ENCODE peak calls at places on chromosomes 13 and 19, in six cellular contexts. One of them, this sample, is unnamed.

GRCh38 chr13:100131863-100132574 is 43.1 kb downstream of the PCCA start:
- DNase-seq in PC-3: peak; percentile 88
- DNase-seq in hepatocyte: peak; percentile 8
- DNase-seq in HCT116: peak; percentile 45
- DNase-seq in GM23338: no peak
- DNase-seq in PC-9: no peak
- DNase-seq in this sample: peak; percentile 96

GRCh38 chr19:54422136-54422535 is 6.9 kb downstream of the TTYH1 start:
- DNase-seq in PC-3: no peak
- DNase-seq in hepatocyte: no peak
- DNase-seq in HCT116: no peak
- DNase-seq in GM23338: peak; percentile 73
- DNase-seq in PC-9: no peak
- DNase-seq in this sample: no peak

GRCh38 chr19:16040642-16041041 is 35.7 kb upstream of the TPM4 start:
- DNase-seq in PC-3: no peak
- DNase-seq in hepatocyte: no peak
- DNase-seq in HCT116: no peak
- DNase-seq in GM23338: no peak
- DNase-seq in PC-9: no peak
- DNase-seq in this sample: peak; percentile 59

GRCh38 chr13:32669030-32669646 is 82.9 kb downstream of the PDS5B start:
- DNase-seq in PC-3: peak; percentile 65
- DNase-seq in hepatocyte: peak; percentile 63
- DNase-seq in HCT116: peak; percentile 28
- DNase-seq in GM23338: peak; percentile 84
- DNase-seq in PC-9: peak; percentile 39
- DNase-seq in this sample: peak; percentile 78

GRCh38 chr13:27965343-27965739 is 3.8 kb downstream of the CDX2 start:
- DNase-seq in PC-3: no peak
- DNase-seq in hepatocyte: no peak
- DNase-seq in HCT116: no peak
- DNase-seq in GM23338: peak; percentile 52
- DNase-seq in PC-9: no peak
- DNase-seq in this sample: no peak

GRCh38 chr13:55160911-55161310 is 1979.8 kb upstream of the PRR20A start:
- DNase-seq in PC-3: no peak
- DNase-seq in hepatocyte: no peak
- DNase-seq in HCT116: no peak
- DNase-seq in GM23338: no peak
- DNase-seq in PC-9: no peak
- DNase-seq in this sample: no peak

GRCh38 chr19:8174706-8175105 is 25.3 kb upstream of the FBN3 start:
- DNase-seq in PC-3: peak; percentile 77
- DNase-seq in hepatocyte: no peak
- DNase-seq in HCT116: no peak
- DNase-seq in GM23338: no peak
- DNase-seq in PC-9: no peak
- DNase-seq in this sample: no peak

GRCh38 chr19:52662631-52663030 is 24.5 kb upstream of the ZNF83 start:
- DNase-seq in PC-3: peak; percentile 88
- DNase-seq in hepatocyte: peak; percentile 22
- DNase-seq in HCT116: peak; percentile 33
- DNase-seq in GM23338: no peak
- DNase-seq in PC-9: peak; percentile 73
- DNase-seq in this sample: no peak

GRCh38 chr13:32246468-32246867 is 68.7 kb downstream of the ZAR1L start:
- DNase-seq in PC-3: peak; percentile 74
- DNase-seq in hepatocyte: peak; percentile 76
- DNase-seq in HCT116: peak; percentile 66
- DNase-seq in GM23338: peak; percentile 93
- DNase-seq in PC-9: peak; percentile 48
- DNase-seq in this sample: peak; percentile 81

GRCh38 chr13:101305981-101306411 is 110.3 kb downstream of the NALCN start:
- DNase-seq in PC-3: no peak
- DNase-seq in hepatocyte: no peak
- DNase-seq in HCT116: no peak
- DNase-seq in GM23338: no peak
- DNase-seq in PC-9: no peak
- DNase-seq in this sample: no peak

GRCh38 chr19:48292798-48293197 is 22.9 kb downstream of the ZNF114 start:
- DNase-seq in PC-3: peak; percentile 89
- DNase-seq in hepatocyte: no peak
- DNase-seq in HCT116: no peak
- DNase-seq in GM23338: no peak
- DNase-seq in PC-9: no peak
- DNase-seq in this sample: peak; percentile 97

GRCh38 chr19:49366110-49366509 is 2.4 kb downstream of the DKKL1 start:
- DNase-seq in PC-3: no peak
- DNase-seq in hepatocyte: no peak
- DNase-seq in HCT116: no peak
- DNase-seq in GM23338: no peak
- DNase-seq in PC-9: no peak
- DNase-seq in this sample: no peak

GRCh38 chr19:40805258-40805868 is 6.4 kb downstream of the EGLN2 start:
- DNase-seq in PC-3: no peak
- DNase-seq in hepatocyte: no peak
- DNase-seq in HCT116: no peak
- DNase-seq in GM23338: no peak
- DNase-seq in PC-9: no peak
- DNase-seq in this sample: no peak

GRCh38 chr13:25771641-25772478 is 280.0 kb downstream of the SHISA2 start:
- DNase-seq in PC-3: peak; percentile 64
- DNase-seq in hepatocyte: no peak
- DNase-seq in HCT116: no peak
- DNase-seq in GM23338: peak; percentile 17
- DNase-seq in PC-9: no peak
- DNase-seq in this sample: no peak

GRCh38 chr13:48630791-48631190 is 22.9 kb upstream of the CYSLTR2 start:
- DNase-seq in PC-3: no peak
- DNase-seq in hepatocyte: no peak
- DNase-seq in HCT116: no peak
- DNase-seq in GM23338: no peak
- DNase-seq in PC-9: no peak
- DNase-seq in this sample: no peak

GRCh38 chr13:110583178-110583865 is 21.8 kb upstream of the RAB20 start:
- DNase-seq in PC-3: no peak
- DNase-seq in hepatocyte: no peak
- DNase-seq in HCT116: no peak
- DNase-seq in GM23338: no peak
- DNase-seq in PC-9: no peak
- DNase-seq in this sample: no peak

GRCh38 chr13:98504371-98504963 is 72.4 kb downstream of the STK24 start:
- DNase-seq in PC-3: no peak
- DNase-seq in hepatocyte: no peak
- DNase-seq in HCT116: no peak
- DNase-seq in GM23338: no peak
- DNase-seq in PC-9: no peak
- DNase-seq in this sample: no peak
- H3K4me2 ChIP-seq in PC-3: no peak overlapping the region
- H3K4me2 ChIP-seq in hepatocyte: peak overlapping the region; percentile 25
- H3K4me2 ChIP-seq in HCT116: no peak overlapping the region
- H3K4me2 ChIP-seq in GM23338: no peak overlapping the region
- H3K4me2 ChIP-seq in PC-9: no peak overlapping the region
- H3K4me2 ChIP-seq in this sample: no peak overlapping the region

GRCh38 chr13:95341441-95341840 is 40.2 kb upstream of the ABCC4 start:
- DNase-seq in PC-3: no peak
- DNase-seq in hepatocyte: no peak
- DNase-seq in HCT116: no peak
- DNase-seq in GM23338: no peak
- DNase-seq in PC-9: no peak
- DNase-seq in this sample: no peak

GRCh38 chr13:95335667-95336066 is 34.4 kb upstream of the ABCC4 start:
- DNase-seq in PC-3: peak; percentile 4
- DNase-seq in hepatocyte: no peak
- DNase-seq in HCT116: peak; percentile 8
- DNase-seq in GM23338: no peak
- DNase-seq in PC-9: peak; percentile 63
- DNase-seq in this sample: no peak

GRCh38 chr13:95343944-95344343 is 42.7 kb upstream of the ABCC4 start:
- DNase-seq in PC-3: no peak
- DNase-seq in hepatocyte: no peak
- DNase-seq in HCT116: no peak
- DNase-seq in GM23338: no peak
- DNase-seq in PC-9: no peak
- DNase-seq in this sample: no peak

GRCh38 chr13:95337597-95337996 is 36.3 kb upstream of the ABCC4 start:
- DNase-seq in PC-3: no peak
- DNase-seq in hepatocyte: no peak
- DNase-seq in HCT116: no peak
- DNase-seq in GM23338: no peak
- DNase-seq in PC-9: no peak
- DNase-seq in this sample: no peak

DNA sequence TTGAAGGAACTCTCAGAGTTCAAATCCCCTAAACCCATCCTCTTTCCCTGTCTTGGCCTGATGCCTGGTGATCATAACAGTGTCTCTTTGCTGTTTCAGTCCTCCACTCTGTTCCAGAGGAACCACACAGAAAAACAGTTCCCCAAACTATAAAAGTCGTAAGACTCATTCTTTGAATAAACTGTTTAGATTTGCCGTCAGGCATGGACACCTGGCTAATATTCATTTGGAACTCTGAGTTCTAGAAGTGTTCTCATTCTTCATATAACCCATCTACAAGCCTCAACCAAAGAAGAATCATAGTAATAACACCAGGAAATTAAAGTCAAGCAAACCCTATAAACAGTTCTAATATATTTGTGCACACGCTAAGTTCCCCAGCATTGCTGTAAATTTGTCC is 37.7 kb upstream of the ABCC4 start:
- DNase-seq in PC-3: no peak
- DNase-seq in hepatocyte: no peak
- DNase-seq in HCT116: no peak
- DNase-seq in GM23338: no peak
- DNase-seq in PC-9: no peak
- DNase-seq in this sample: no peak
- H3K9me2 ChIP-seq in PC-3: no peaks in the 10 kb centered on the region
- H3K9me2 ChIP-seq in hepatocyte: no peaks in the 10 kb centered on the region
- H3K9me2 ChIP-seq in HCT116: no peaks in the 10 kb centered on the region
- H3K9me2 ChIP-seq in GM23338: no peaks in the 10 kb centered on the region
- H3K9me2 ChIP-seq in PC-9: no peaks in the 10 kb centered on the region
- H3K9me2 ChIP-seq in this sample: no peaks in the 10 kb centered on the region

DNA sequence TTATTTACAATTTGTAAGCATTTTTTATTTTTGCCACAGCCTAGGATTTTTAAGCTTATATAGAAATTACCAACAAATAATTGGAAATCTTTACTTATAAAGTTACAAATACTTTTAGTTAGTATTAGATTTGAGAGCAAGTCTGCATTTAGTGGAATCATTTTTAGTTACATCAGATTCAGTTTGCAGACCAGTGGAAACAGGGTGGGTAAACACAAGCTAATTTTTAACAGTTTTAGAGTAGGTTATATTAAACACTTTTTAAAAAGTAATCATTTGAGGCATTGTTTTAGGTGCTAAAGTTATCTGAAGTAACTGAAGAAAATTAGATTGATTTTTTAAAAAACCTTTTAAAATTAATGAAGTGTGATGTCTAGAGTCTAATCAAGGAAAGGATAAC is 66.3 kb downstream of the NDFIP2 start:
- DNase-seq in PC-3: no peak
- DNase-seq in hepatocyte: no peak
- DNase-seq in HCT116: no peak
- DNase-seq in GM23338: no peak
- DNase-seq in PC-9: no peak
- DNase-seq in this sample: no peak
- H3K4me2 ChIP-seq in PC-3: no peak overlapping the region
- H3K4me2 ChIP-seq in hepatocyte: no peak overlapping the region
- H3K4me2 ChIP-seq in HCT116: no peak overlapping the region
- H3K4me2 ChIP-seq in GM23338: no peak overlapping the region
- H3K4me2 ChIP-seq in PC-9: no peak overlapping the region
- H3K4me2 ChIP-seq in this sample: no peak overlapping the region

DNA sequence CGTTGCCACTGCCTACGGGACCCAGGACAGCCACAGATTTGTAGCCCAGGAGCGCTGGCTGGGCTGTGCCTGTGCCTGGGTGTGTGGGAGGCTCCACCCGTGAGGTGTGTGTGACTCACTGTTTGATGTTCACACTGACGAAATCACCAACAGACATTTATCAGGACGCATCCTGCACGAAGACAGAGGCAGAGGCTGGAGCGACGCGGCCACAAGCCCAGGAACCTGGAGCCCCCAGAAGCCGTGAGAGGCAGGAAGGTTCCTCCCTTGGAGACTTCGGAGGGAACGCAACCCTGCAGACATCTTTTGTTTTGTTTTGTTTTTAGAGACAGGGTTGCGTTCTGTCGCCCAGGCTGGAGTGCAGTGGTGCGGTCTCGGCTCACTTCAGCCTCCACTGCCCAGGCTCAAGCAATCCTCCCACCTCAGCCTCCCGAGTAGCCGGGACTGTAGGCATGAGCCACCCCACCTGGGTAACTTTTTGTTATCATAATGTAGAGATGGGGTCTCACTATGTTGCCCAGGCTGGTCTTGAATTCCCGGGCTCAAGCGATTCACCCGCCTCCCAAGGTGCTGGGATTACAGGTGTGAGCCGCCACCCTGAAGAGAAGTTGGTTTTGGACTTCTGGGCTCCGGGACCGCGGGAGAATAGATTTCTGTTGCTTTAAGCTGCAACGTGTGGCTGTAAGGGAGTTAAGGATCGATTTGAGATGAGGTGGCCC is 25.0 kb upstream of the WDR18 start:
- DNase-seq in PC-3: peak; percentile 76
- DNase-seq in hepatocyte: peak; percentile 84
- DNase-seq in HCT116: peak; percentile 41
- DNase-seq in GM23338: no peak
- DNase-seq in PC-9: no peak
- DNase-seq in this sample: peak; percentile 67
- H3K9me2 ChIP-seq in PC-3: no peaks in the 10 kb centered on the region
- H3K9me2 ChIP-seq in hepatocyte: no peaks in the 10 kb centered on the region
- H3K9me2 ChIP-seq in HCT116: no peaks in the 10 kb centered on the region
- H3K9me2 ChIP-seq in GM23338: no peaks in the 10 kb centered on the region
- H3K9me2 ChIP-seq in PC-9: no peaks in the 10 kb centered on the region
- H3K9me2 ChIP-seq in this sample: no peaks in the 10 kb centered on the region

GRCh38 chr19:45448887-45449299 is 18.9 kb upstream of the FOSB start:
- DNase-seq in PC-3: peak; percentile 58
- DNase-seq in hepatocyte: no peak
- DNase-seq in HCT116: no peak
- DNase-seq in GM23338: no peak
- DNase-seq in PC-9: peak; percentile 95
- DNase-seq in this sample: peak; percentile 27

GRCh38 chr19:45450042-45450380 is 17.8 kb upstream of the FOSB start:
- DNase-seq in PC-3: no peak
- DNase-seq in hepatocyte: no peak
- DNase-seq in HCT116: no peak
- DNase-seq in GM23338: no peak
- DNase-seq in PC-9: no peak
- DNase-seq in this sample: no peak

GRCh38 chr19:45446295-45446694 is 21.5 kb upstream of the FOSB start:
- DNase-seq in PC-3: peak; percentile 44
- DNase-seq in hepatocyte: peak; percentile 41
- DNase-seq in HCT116: no peak
- DNase-seq in GM23338: peak; percentile 71
- DNase-seq in PC-9: no peak
- DNase-seq in this sample: peak; percentile 66

GRCh38 chr19:45446944-45447343 is 20.9 kb upstream of the FOSB start:
- DNase-seq in PC-3: no peak
- DNase-seq in hepatocyte: peak; percentile 10
- DNase-seq in HCT116: no peak
- DNase-seq in GM23338: no peak
- DNase-seq in PC-9: no peak
- DNase-seq in this sample: peak; percentile 65

GRCh38 chr19:45448425-45448756 is 19.4 kb upstream of the FOSB start:
- DNase-seq in PC-3: no peak
- DNase-seq in hepatocyte: no peak
- DNase-seq in HCT116: no peak
- DNase-seq in GM23338: no peak
- DNase-seq in PC-9: no peak
- DNase-seq in this sample: no peak
- H3K4me2 ChIP-seq in PC-3: no peak overlapping the region
- H3K4me2 ChIP-seq in hepatocyte: no peak overlapping the region
- H3K4me2 ChIP-seq in HCT116: no peak overlapping the region
- H3K4me2 ChIP-seq in GM23338: no peak overlapping the region
- H3K4me2 ChIP-seq in PC-9: peak overlapping the region; percentile 79
- H3K4me2 ChIP-seq in this sample: no peak overlapping the region